ENCODE peak calls at places on chromosomes 12 and 14, in five cellular contexts. H is left ventricle myocardium inferior, E is HepG2, W is kidney, U is right lobe of liver. F is an unnamed sample.
A peak's percentile ranks its signal among the peaks of the same experiment; 100 is the strongest.

GRCh38 chr14:33386771-33387170 is 448.1 kb downstream of the NPAS3 start:
- DNase-seq in E (no peak), U (no peak), W (no peak), H (no peak), F (no peak)

GRCh38 chr12:25768151-25768550 is 190.3 kb upstream of the RASSF8 start:
- DNase-seq in W (no peak), E (no peak), U (no peak), H (no peak), F (no peak)

GRCh38 chr14:76497550-76498484 is 121.9 kb downstream of the ESRRB start:
- DNase-seq in W (peak; percentile 29), E (no peak), U (peak; percentile 31), H (no peak), F (no peak)

GRCh38 chr12:63929426-63929825 is 84.9 kb downstream of the SRGAP1 start:
- DNase-seq in H (no peak), U (no peak), E (no peak), W (no peak), F (no peak)

GRCh38 chr14:37974421-37974820 is 233.3 kb upstream of the SSTR1 start:
- DNase-seq in H (no peak), W (no peak), U (no peak), E (no peak), F (peak; percentile 14)

GRCh38 chr14:86723254-86723624 is 1193.3 kb downstream of the FLRT2 start:
- DNase-seq in H (no peak), E (peak; percentile 60), U (no peak), W (no peak), F (no peak)

GRCh38 chr12:92509156-92509758 is 193.5 kb upstream of the PLEKHG7 start:
- DNase-seq in H (no peak), E (no peak), U (no peak), W (no peak), F (peak; percentile 40)

GRCh38 chr12:77231548-77231947 is 166.2 kb upstream of the E2F7 start:
- DNase-seq in W (no peak), U (no peak), H (peak; percentile 73), E (no peak), F (peak; percentile 48)

GRCh38 chr14:77707355-77707723 is 484 bp downstream of the ALKBH1 start:
- DNase-seq in W (no peak), H (no peak), U (no peak), E (peak; percentile 14), F (peak; percentile 37)

GRCh38 chr14:93039649-93040315 is 75.9 kb downstream of the ITPK1 start:
- DNase-seq in H (no peak), U (no peak), E (no peak), W (no peak), F (no peak)

GRCh38 chr12:49703647-49704137 is 3.5 kb downstream of the FMNL3 start:
- DNase-seq in H (no peak), E (no peak), W (no peak), U (no peak), F (peak; percentile 38)

GRCh38 chr14:63840981-63841380 is 11.8 kb upstream of the SYNE2 start:
- DNase-seq in H (no peak), W (no peak), E (peak; percentile 44), U (no peak), F (no peak)

GRCh38 chr12:75447695-75448393 is 32.7 kb upstream of the GLIPR1 start:
- DNase-seq in H (no peak), U (no peak), E (no peak), W (no peak), F (peak; percentile 68)

GRCh38 chr14:48563465-48563864 is 888.1 kb upstream of the MDGA2 start:
- DNase-seq in W (no peak), H (no peak), E (no peak), U (no peak), F (peak; percentile 48)

GRCh38 chr14:76771432-76771980 is 10.2 kb downstream of the VASH1 start:
- DNase-seq in W (peak; percentile 25), E (no peak), H (no peak), U (no peak), F (no peak)

GRCh38 chr12:4563336-4563735 is 1.3 kb downstream of the DYRK4 start:
- DNase-seq in U (no peak), W (no peak), E (no peak), H (no peak), F (no peak)

GRCh38 chr14:101442451-101442850 is 118.8 kb upstream of the DIO3 start:
- DNase-seq in U (no peak), E (no peak), W (no peak), H (no peak), F (no peak)

GRCh38 chr14:72462041-72462440 is 431.9 kb downstream of the DPF3 start:
- DNase-seq in W (no peak), E (no peak), H (no peak), U (no peak), F (no peak)

GRCh38 chr14:46259536-46259935 is 392.0 kb downstream of the RPL10L start:
- DNase-seq in H (no peak), W (no peak), E (no peak), U (no peak), F (no peak)

GRCh38 chr14:104277416-104278213 is 139.2 kb downstream of the KIF26A start:
- DNase-seq in H (peak; percentile 11), W (peak; percentile 43), E (no peak), U (peak; percentile 24), F (no peak)

GRCh38 chr14:92501891-92502351 is 11.7 kb upstream of the RIN3 start:
- DNase-seq in U (no peak), H (no peak), E (no peak), W (no peak), F (no peak)

GRCh38 chr14:56300495-56300894 is 182.3 kb downstream of the PELI2 start:
- DNase-seq in E (no peak), H (no peak), W (no peak), U (no peak), F (no peak)

GRCh38 chr12:104454997-104455396 is 1.8 kb upstream of the CHST11 start:
- DNase-seq in U (no peak), W (no peak), E (no peak), H (no peak), F (peak; percentile 98)

GRCh38 chr12:3044141-3044630 is 33.0 kb upstream of the TSPAN9 start:
- DNase-seq in W (no peak), E (no peak), H (no peak), U (no peak), F (no peak)

GRCh38 chr12:71075743-71076142 is 82.1 kb downstream of the TSPAN8 start:
- DNase-seq in E (no peak), W (no peak), H (no peak), U (no peak), F (no peak)

GRCh38 chr12:27031531-27031930 is 9.2 kb downstream of the MED21 start:
- DNase-seq in H (no peak), E (no peak), U (no peak), W (no peak), F (no peak)
- H3K36me3 ChIP-seq in H (peaks cover 84% of the 10 kb centered on the region), E (peaks cover 36% of the 10 kb centered on the region), U (peaks cover 10% of the 10 kb centered on the region), W (peaks cover 19% of the 10 kb centered on the region), F (peaks cover 8% of the 10 kb centered on the region)

DNA sequence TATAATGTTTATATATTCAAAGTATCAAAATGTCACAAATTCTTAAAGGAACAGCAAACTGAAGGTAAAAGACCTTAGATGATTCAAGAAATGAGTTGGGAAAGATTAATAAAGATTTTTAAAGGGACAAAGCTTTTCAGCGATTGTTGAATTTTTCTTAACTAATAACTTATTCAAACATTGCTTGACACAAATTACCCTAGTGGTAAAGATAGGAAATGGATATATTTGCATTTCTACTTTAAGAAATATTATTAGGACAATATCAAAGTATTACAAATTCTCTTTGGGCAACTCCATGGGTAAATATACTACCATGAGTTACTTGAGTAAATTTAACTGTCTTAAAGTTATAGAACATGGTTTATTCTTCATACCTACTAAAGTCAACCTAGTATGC is 266.0 kb upstream of the GARIN2 start:
- DNase-seq in E (no peak), W (no peak), U (no peak), H (no peak), F (no peak)
- TF ChIP-seq CTCF in E (no peak), W (no peak), U (no peak), H (no peak), F (no peak)

GRCh38 chr14:99502989-99503421 is 21.8 kb downstream of the CCNK start:
- DNase-seq in U (no peak), E (no peak), H (no peak), W (peak; percentile 38), F (no peak)
- H3K36me3 ChIP-seq in U (peaks cover 40% of the 10 kb centered on the region), E (peaks cover 94% of the 10 kb centered on the region), H (peaks cover 97% of the 10 kb centered on the region), W (peaks cover 38% of the 10 kb centered on the region), F (peaks cover 33% of the 10 kb centered on the region)

GRCh38 chr12:124392271-124392990 is 97.5 kb downstream of the RFLNA start:
- DNase-seq in U (no peak), E (no peak), H (no peak), W (peak; percentile 83), F (no peak)
- TF ChIP-seq CTCF in U (peak; percentile 6), E (peak; percentile 28), H (peak; percentile 19), W (no peak), F (peak; percentile 20)

GRCh38 chr14:91305650-91306431 is 61.3 kb upstream of the GPR68 start:
- DNase-seq in W (peak; percentile 7), H (no peak), U (no peak), E (no peak), F (no peak)

GRCh38 chr14:91302391-91302790 is 57.9 kb upstream of the GPR68 start:
- DNase-seq in H (no peak), U (no peak), W (no peak), E (no peak), F (no peak)

GRCh38 chr14:91303091-91303923 is 58.8 kb upstream of the GPR68 start:
- DNase-seq in H (peak; percentile 57), W (no peak), U (no peak), E (peak; percentile 28), F (peak; percentile 13)

GRCh38 chr14:91306547-91306946 is 62.0 kb upstream of the GPR68 start:
- DNase-seq in H (no peak), E (no peak), U (no peak), W (no peak), F (no peak)

DNA sequence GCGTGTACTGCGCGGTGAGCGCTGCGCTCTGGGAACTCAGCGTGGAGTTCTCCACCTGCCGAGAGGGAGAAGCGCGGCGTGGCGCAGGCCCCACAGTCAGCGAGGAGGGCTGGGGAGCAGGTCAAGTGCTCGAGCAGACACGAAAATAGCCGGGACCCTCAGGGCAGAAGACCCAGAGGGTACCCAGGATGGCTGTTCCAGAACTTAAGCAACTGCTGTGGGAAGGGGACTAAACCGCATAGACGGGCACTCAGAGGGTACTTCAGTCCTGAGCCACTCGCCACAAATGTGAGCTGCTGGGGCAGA is 59.4 kb upstream of the GPR68 start:
- DNase-seq in U (no peak), E (no peak), H (no peak), W (no peak), F (no peak)
- H3K36me3 ChIP-seq in U (no peaks in the 10 kb centered on the region), E (peaks cover 62% of the 10 kb centered on the region), H (peaks cover 2% of the 10 kb centered on the region), W (peaks cover 27% of the 10 kb centered on the region), F (peaks cover 16% of the 10 kb centered on the region)

GRCh38 chr14:102507891-102508312 is 1.7 kb downstream of the ANKRD9 start:
- DNase-seq in H (no peak), E (no peak), U (no peak), W (no peak), F (no peak)
- TF ChIP-seq CTCF in H (no peak), E (no peak), U (no peak), W (no peak), F (peak; percentile 42)

GRCh38 chr12:121810833-121811433 is 7.1 kb downstream of the SETD1B start:
- DNase-seq in U (no peak), W (no peak), E (no peak), H (no peak), F (no peak)
- H3K36me3 ChIP-seq in U (peaks cover 46% of the 10 kb centered on the region), W (peaks cover 18% of the 10 kb centered on the region), E (peaks cover 32% of the 10 kb centered on the region), H (peaks cover 62% of the 10 kb centered on the region), F (peaks cover 24% of the 10 kb centered on the region)